ENCODE peak calls at places on chromosomes 5 and 9, in six cellular contexts. One of them, this sample, is unnamed.

GRCh38 chr5:14476791-14477435 is 104.7 kb upstream of the OTULINL start:
- DNase-seq in WERI-Rb-1: no peak
- DNase-seq in fibroblast of the aortic adventitia: peak; percentile 73
- DNase-seq in tibial nerve: no peak
- DNase-seq in astrocyte: peak; percentile 67
- DNase-seq in astrocyte of the cerebellum: no peak
- DNase-seq in this sample: no peak

GRCh38 chr9:125506045-125506444 is 201.0 kb downstream of the MAPKAP1 start:
- DNase-seq in WERI-Rb-1: no peak
- DNase-seq in fibroblast of the aortic adventitia: peak; percentile 33
- DNase-seq in tibial nerve: no peak
- DNase-seq in astrocyte: no peak
- DNase-seq in astrocyte of the cerebellum: no peak
- DNase-seq in this sample: peak; percentile 10

GRCh38 chr9:96884443-96884842 is 30.1 kb upstream of the ZNF782 start:
- DNase-seq in WERI-Rb-1: no peak
- DNase-seq in fibroblast of the aortic adventitia: peak; percentile 32
- DNase-seq in tibial nerve: no peak
- DNase-seq in astrocyte: peak; percentile 72
- DNase-seq in astrocyte of the cerebellum: no peak
- DNase-seq in this sample: no peak

GRCh38 chr5:74016373-74016772 is 390.4 kb downstream of the ARHGEF28 start:
- DNase-seq in WERI-Rb-1: no peak
- DNase-seq in fibroblast of the aortic adventitia: no peak
- DNase-seq in tibial nerve: no peak
- DNase-seq in astrocyte: no peak
- DNase-seq in astrocyte of the cerebellum: no peak
- DNase-seq in this sample: no peak

GRCh38 chr5:124445220-124445619 is 301.2 kb downstream of the ZNF608 start:
- DNase-seq in WERI-Rb-1: no peak
- DNase-seq in fibroblast of the aortic adventitia: no peak
- DNase-seq in tibial nerve: no peak
- DNase-seq in astrocyte: no peak
- DNase-seq in astrocyte of the cerebellum: no peak
- DNase-seq in this sample: no peak

GRCh38 chr9:83932001-83932400 is 10.8 kb upstream of the KIF27 start:
- DNase-seq in WERI-Rb-1: no peak
- DNase-seq in fibroblast of the aortic adventitia: no peak
- DNase-seq in tibial nerve: no peak
- DNase-seq in astrocyte: no peak
- DNase-seq in astrocyte of the cerebellum: no peak
- DNase-seq in this sample: no peak

GRCh38 chr5:142065273-142065672 is 43.3 kb upstream of the NDFIP1 start:
- DNase-seq in WERI-Rb-1: no peak
- DNase-seq in fibroblast of the aortic adventitia: no peak
- DNase-seq in tibial nerve: no peak
- DNase-seq in astrocyte: no peak
- DNase-seq in astrocyte of the cerebellum: no peak
- DNase-seq in this sample: peak; percentile 26

GRCh38 chr9:76800901-76801300 is 36.7 kb downstream of the PCA3 start:
- DNase-seq in WERI-Rb-1: no peak
- DNase-seq in fibroblast of the aortic adventitia: no peak
- DNase-seq in tibial nerve: no peak
- DNase-seq in astrocyte: no peak
- DNase-seq in astrocyte of the cerebellum: no peak
- DNase-seq in this sample: no peak

GRCh38 chr9:2157277-2158105 is 142.3 kb downstream of the SMARCA2 start:
- DNase-seq in WERI-Rb-1: no peak
- DNase-seq in fibroblast of the aortic adventitia: peak; percentile 60
- DNase-seq in tibial nerve: no peak
- DNase-seq in astrocyte: peak; percentile 67
- DNase-seq in astrocyte of the cerebellum: no peak
- DNase-seq in this sample: no peak

GRCh38 chr9:3401556-3401955 is 124.2 kb downstream of the RFX3 start:
- DNase-seq in WERI-Rb-1: no peak
- DNase-seq in fibroblast of the aortic adventitia: no peak
- DNase-seq in tibial nerve: no peak
- DNase-seq in astrocyte: peak; percentile 63
- DNase-seq in astrocyte of the cerebellum: peak; percentile 8
- DNase-seq in this sample: no peak

GRCh38 chr5:90055831-90056328 is 353.7 kb downstream of the CETN3 start:
- DNase-seq in WERI-Rb-1: no peak
- DNase-seq in fibroblast of the aortic adventitia: peak; percentile 59
- DNase-seq in tibial nerve: no peak
- DNase-seq in astrocyte: peak; percentile 85
- DNase-seq in astrocyte of the cerebellum: peak; percentile 66
- DNase-seq in this sample: no peak

GRCh38 chr9:89663264-89663970 is 58.6 kb downstream of the GADD45G start:
- DNase-seq in WERI-Rb-1: no peak
- DNase-seq in fibroblast of the aortic adventitia: no peak
- DNase-seq in tibial nerve: no peak
- DNase-seq in astrocyte: no peak
- DNase-seq in astrocyte of the cerebellum: no peak
- DNase-seq in this sample: no peak

GRCh38 chr5:94969174-94969573 is 315.7 kb downstream of the MCTP1 start:
- DNase-seq in WERI-Rb-1: no peak
- DNase-seq in fibroblast of the aortic adventitia: peak; percentile 54
- DNase-seq in tibial nerve: no peak
- DNase-seq in astrocyte: peak; percentile 1
- DNase-seq in astrocyte of the cerebellum: peak; percentile 28
- DNase-seq in this sample: no peak

GRCh38 chr5:103258957-103259704 is 568 bp downstream of the MACIR start:
- DNase-seq in WERI-Rb-1: peak; percentile 62
- DNase-seq in fibroblast of the aortic adventitia: no peak
- DNase-seq in tibial nerve: peak; percentile 16
- DNase-seq in astrocyte: peak; percentile 28
- DNase-seq in astrocyte of the cerebellum: no peak
- DNase-seq in this sample: peak; percentile 67

GRCh38 chr5:103258368-103258956 is at the start of gene MACIR:
- DNase-seq in WERI-Rb-1: peak; percentile 98
- DNase-seq in fibroblast of the aortic adventitia: peak; percentile 96
- DNase-seq in tibial nerve: peak; percentile 92
- DNase-seq in astrocyte: peak; percentile 95
- DNase-seq in astrocyte of the cerebellum: peak; percentile 95
- DNase-seq in this sample: peak; percentile 98

GRCh38 chr5:103255666-103256065 is 2.9 kb upstream of the MACIR start:
- DNase-seq in WERI-Rb-1: no peak
- DNase-seq in fibroblast of the aortic adventitia: no peak
- DNase-seq in tibial nerve: no peak
- DNase-seq in astrocyte: no peak
- DNase-seq in astrocyte of the cerebellum: no peak
- DNase-seq in this sample: no peak

GRCh38 chr5:103254921-103255320 is 3.6 kb upstream of the MACIR start:
- DNase-seq in WERI-Rb-1: no peak
- DNase-seq in fibroblast of the aortic adventitia: no peak
- DNase-seq in tibial nerve: no peak
- DNase-seq in astrocyte: no peak
- DNase-seq in astrocyte of the cerebellum: no peak
- DNase-seq in this sample: no peak

DNA sequence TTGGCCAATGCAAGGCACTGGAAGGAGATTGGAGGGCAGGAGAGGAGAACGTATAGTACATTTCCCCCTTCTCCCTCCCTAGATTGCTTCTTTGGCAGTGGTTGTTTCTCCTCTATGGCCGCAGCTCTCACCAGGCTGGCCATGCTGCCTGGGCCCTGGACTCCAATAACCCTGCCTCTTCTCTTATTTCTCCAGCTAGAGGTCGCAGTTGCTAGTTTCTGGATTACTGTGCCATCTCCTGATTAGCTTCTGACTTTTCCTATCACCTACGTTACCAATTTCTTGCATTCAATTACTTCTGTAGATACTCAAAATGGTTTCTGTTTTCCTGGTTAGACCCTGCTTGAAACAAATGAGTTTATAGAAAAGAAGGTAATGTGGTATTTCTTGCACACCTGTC is 2.4 kb upstream of the MACIR start:
- DNase-seq in WERI-Rb-1: no peak
- DNase-seq in fibroblast of the aortic adventitia: no peak
- DNase-seq in tibial nerve: no peak
- DNase-seq in astrocyte: no peak
- DNase-seq in astrocyte of the cerebellum: no peak
- DNase-seq in this sample: no peak
- TF ChIP-seq CTCF in WERI-Rb-1: peak; percentile 34
- TF ChIP-seq CTCF in fibroblast of the aortic adventitia: peak; percentile 19
- TF ChIP-seq CTCF in tibial nerve: no peak
- TF ChIP-seq CTCF in astrocyte: no peak
- TF ChIP-seq CTCF in astrocyte of the cerebellum: no peak
- TF ChIP-seq CTCF in this sample: no peak

GRCh38 chr5:164597293-164597900 is 1092.0 kb downstream of the MAT2B start:
- DNase-seq in WERI-Rb-1: peak; percentile 15
- DNase-seq in fibroblast of the aortic adventitia: no peak
- DNase-seq in tibial nerve: no peak
- DNase-seq in astrocyte: no peak
- DNase-seq in astrocyte of the cerebellum: no peak
- DNase-seq in this sample: peak; percentile 15
- TF ChIP-seq CTCF in WERI-Rb-1: no peak
- TF ChIP-seq CTCF in fibroblast of the aortic adventitia: no peak
- TF ChIP-seq CTCF in tibial nerve: no peak
- TF ChIP-seq CTCF in astrocyte: peak; percentile 24
- TF ChIP-seq CTCF in astrocyte of the cerebellum: peak; percentile 32
- TF ChIP-seq CTCF in this sample: peak; percentile 41

DNA sequence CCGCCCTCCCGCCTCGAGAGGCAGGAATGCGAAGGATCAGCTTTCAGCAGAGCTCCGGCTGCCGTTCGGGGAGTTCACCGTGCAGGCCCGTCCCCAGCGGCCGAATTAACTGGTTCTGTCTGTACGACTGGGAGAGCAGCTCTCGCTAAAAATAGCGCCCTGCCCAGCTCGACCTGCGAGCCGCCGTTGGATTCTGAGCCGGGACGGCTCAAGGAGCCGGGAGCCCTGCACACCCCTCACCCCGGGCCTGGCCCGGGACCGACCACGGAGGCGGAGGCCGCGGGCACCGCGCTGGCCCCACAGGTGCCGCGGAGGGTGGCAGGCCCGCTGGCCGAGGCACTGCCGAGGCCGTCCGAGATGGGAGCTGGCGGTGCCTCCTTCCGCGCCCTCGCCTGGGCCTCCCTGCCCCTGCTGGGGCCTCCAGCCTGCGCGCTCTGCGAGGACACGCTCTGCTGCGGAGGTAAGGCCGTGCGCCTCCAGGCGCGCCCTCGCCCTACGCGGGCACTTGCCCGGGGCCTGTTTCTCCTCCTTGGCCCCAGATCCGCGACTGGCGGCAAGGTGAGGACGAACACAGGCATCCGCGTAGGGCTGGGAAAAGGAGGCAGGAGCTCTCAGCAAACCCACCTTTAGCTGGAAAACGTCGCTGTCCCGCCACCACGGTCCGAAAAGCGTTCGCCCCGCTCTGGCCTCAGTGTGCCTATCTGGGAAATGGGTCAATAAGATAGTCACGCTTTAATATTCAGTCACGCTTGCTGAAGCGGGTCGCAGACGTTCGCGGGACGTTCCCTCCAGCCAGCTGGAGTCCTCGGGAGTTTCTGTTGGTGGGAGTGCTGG is 53.0 kb upstream of the DAB2IP start:
- DNase-seq in WERI-Rb-1: no peak
- DNase-seq in fibroblast of the aortic adventitia: peak; percentile 55
- DNase-seq in tibial nerve: peak; percentile 19
- DNase-seq in astrocyte: peak; percentile 80
- DNase-seq in astrocyte of the cerebellum: peak; percentile 57
- DNase-seq in this sample: peak; percentile 90
- TF ChIP-seq CTCF in WERI-Rb-1: no peak
- TF ChIP-seq CTCF in fibroblast of the aortic adventitia: peak; percentile 35
- TF ChIP-seq CTCF in tibial nerve: no peak
- TF ChIP-seq CTCF in astrocyte: peak; percentile 21
- TF ChIP-seq CTCF in astrocyte of the cerebellum: no peak
- TF ChIP-seq CTCF in this sample: no peak

DNA sequence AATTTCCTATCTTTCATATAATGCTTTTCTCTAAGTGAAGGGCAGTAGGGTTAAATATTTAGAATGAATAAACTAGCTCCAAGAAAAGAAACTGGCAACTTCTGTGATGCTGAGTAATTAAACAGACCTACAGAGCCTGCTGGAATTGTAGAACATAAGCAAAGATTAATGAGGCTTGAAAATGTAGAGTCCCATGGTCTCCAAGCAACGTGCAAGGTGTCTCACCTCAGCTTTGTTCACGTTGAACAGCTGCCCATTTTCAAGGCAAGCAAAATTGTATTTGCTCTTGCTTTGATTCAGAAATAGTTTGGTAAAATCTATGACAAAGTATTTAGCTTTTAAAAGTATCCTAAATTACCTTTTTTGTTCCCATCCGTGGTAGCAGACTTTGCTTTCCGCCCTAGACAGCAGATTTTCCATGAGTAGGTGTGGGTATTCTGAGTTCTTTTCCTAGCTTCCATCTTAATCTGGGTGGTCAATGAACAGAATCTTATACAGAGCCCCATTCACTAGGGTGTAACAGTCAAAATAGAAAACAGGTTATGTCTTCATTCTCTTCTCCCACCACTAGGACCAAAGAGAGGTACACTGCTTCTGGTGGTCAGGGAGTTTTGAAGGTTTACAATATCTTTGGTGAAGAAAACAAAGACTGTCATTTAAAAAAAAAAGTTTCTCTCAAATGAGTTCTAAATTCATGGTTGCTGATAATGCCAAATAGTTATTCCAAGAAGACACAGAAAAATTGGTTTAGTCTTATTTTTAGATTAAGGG is 52.1 kb upstream of the TYRP1 start:
- DNase-seq in WERI-Rb-1: no peak
- DNase-seq in fibroblast of the aortic adventitia: no peak
- DNase-seq in tibial nerve: no peak
- DNase-seq in astrocyte: no peak
- DNase-seq in astrocyte of the cerebellum: no peak
- DNase-seq in this sample: no peak
- TF ChIP-seq CTCF in WERI-Rb-1: no peak
- TF ChIP-seq CTCF in fibroblast of the aortic adventitia: no peak
- TF ChIP-seq CTCF in tibial nerve: no peak
- TF ChIP-seq CTCF in astrocyte: no peak
- TF ChIP-seq CTCF in astrocyte of the cerebellum: no peak
- TF ChIP-seq CTCF in this sample: peak; percentile 8